ENCODE peak calls at places on chromosomes 6 and 20, in six cellular contexts. O is AG04450, G is HepG2, A is GM10248, E is choroid plexus epithelial cell, U is sigmoid colon. I is an unnamed sample.

GRCh38 chr6:138814179-138814834 is 18.4 kb downstream of the ECT2L start:
- DNase-seq in O (no peak), G (peak; percentile 93), A (no peak), E (no peak), U (no peak), I (no peak)

GRCh38 chr6:31597006-31597405 is 4.2 kb upstream of the NCR3 start:
- DNase-seq in O (no peak), G (peak; percentile 61), A (no peak), E (peak; percentile 58), U (no peak), I (no peak)

GRCh38 chr6:107732461-107732860 is 91.7 kb downstream of the SCML4 start:
- DNase-seq in O (no peak), G (no peak), A (no peak), E (no peak), U (no peak), I (no peak)

GRCh38 chr6:112879920-112880413 is 532.8 kb downstream of the RFPL4B start:
- DNase-seq in O (no peak), G (peak; percentile 85), A (no peak), E (no peak), U (peak; percentile 63), I (no peak)

GRCh38 chr6:81996414-81996813 is 243.9 kb upstream of the TENT5A start:
- DNase-seq in O (peak; percentile 57), G (no peak), A (no peak), E (peak; percentile 86), U (no peak), I (no peak)

GRCh38 chr20:47335251-47336012 is 21.1 kb downstream of the ZMYND8 start:
- DNase-seq in O (no peak), G (no peak), A (no peak), E (no peak), U (no peak), I (no peak)

GRCh38 chr6:14159090-14159489 is 41.5 kb downstream of the CD83 start:
- DNase-seq in O (no peak), G (no peak), A (no peak), E (no peak), U (no peak), I (no peak)

GRCh38 chr20:21808863-21809664 is 103.6 kb downstream of the PAX1 start:
- DNase-seq in O (no peak), G (peak; percentile 31), A (peak; percentile 72), E (no peak), U (no peak), I (peak; percentile 71)

GRCh38 chr6:40164345-40164755 is 230.1 kb upstream of the MOCS1 start:
- DNase-seq in O (no peak), G (no peak), A (no peak), E (no peak), U (no peak), I (no peak)

GRCh38 chr6:43054206-43054943 is 724 bp upstream of the CUL7 start:
- DNase-seq in O (no peak), G (no peak), A (no peak), E (no peak), U (no peak), I (no peak)

GRCh38 chr6:43055966-43056365 is 2.3 kb upstream of the CUL7 start:
- DNase-seq in O (no peak), G (no peak), A (no peak), E (no peak), U (no peak), I (no peak)

GRCh38 chr6:43052842-43053544 is 658 bp downstream of the CUL7 start:
- DNase-seq in O (no peak), G (no peak), A (peak; percentile 48), E (peak; percentile 52), U (no peak), I (peak; percentile 64)

GRCh38 chr6:43052225-43052841 is 1.3 kb downstream of the CUL7 start:
- DNase-seq in O (no peak), G (no peak), A (no peak), E (no peak), U (no peak), I (no peak)

DNA sequence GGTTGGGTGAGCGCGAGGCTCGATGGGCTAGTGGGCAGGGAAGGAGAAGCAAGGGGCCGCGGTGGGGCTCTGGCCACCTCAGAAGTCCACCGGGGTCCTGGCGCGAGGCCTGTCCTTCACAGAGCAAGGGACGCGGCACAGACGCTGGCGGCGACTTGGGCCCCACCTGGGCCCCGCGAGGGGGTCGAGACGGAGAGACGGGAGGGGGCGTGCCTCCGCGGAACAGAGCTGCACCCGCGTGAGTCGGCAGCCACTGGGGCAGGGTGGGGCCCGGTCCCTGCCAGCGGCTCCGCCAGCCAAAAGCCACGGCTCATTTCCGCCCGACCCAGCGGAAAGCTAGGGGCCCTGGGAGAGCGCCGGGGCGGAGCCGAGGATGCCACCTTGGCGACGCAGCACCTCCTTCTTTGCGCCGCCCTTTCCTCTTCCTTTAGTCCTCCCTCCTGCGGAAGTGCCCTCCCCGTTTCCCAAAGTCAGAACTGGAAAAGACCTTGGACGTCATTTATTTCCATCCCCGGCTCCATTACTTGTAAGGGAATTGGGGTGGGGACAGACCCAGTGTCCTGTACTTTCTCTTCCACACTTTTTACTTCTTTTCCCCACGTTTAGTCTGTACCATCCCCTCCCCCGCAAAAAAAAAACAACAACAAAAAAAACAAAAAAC is at the start of gene CUL7:
- DNase-seq in O (peak; percentile 85), G (peak; percentile 91), A (peak; percentile 96), E (peak; percentile 94), U (peak; percentile 95), I (peak; percentile 98)
- TF ChIP-seq CTCF in O (no peak), G (no peak), A (no peak), E (no peak), U (no peak), I (no peak)

GRCh38 chr6:15985354-15985995 is 143.4 kb upstream of the MYLIP start:
- DNase-seq in O (no peak), G (no peak), A (no peak), E (no peak), U (no peak), I (no peak)
- TF ChIP-seq CTCF in O (no peak), G (no peak), A (no peak), E (no peak), U (no peak), I (no peak)

GRCh38 chr20:24116611-24117010 is 128.0 kb upstream of the GGTLC1 start:
- DNase-seq in O (no peak), G (no peak), A (no peak), E (no peak), U (no peak), I (no peak)

GRCh38 chr20:24117386-24117785 is 128.8 kb upstream of the GGTLC1 start:
- DNase-seq in O (no peak), G (no peak), A (no peak), E (peak; percentile 57), U (no peak), I (no peak)

GRCh38 chr20:24118096-24118780 is 129.7 kb upstream of the GGTLC1 start:
- DNase-seq in O (no peak), G (no peak), A (no peak), E (peak; percentile 37), U (peak; percentile 56), I (no peak)

DNA sequence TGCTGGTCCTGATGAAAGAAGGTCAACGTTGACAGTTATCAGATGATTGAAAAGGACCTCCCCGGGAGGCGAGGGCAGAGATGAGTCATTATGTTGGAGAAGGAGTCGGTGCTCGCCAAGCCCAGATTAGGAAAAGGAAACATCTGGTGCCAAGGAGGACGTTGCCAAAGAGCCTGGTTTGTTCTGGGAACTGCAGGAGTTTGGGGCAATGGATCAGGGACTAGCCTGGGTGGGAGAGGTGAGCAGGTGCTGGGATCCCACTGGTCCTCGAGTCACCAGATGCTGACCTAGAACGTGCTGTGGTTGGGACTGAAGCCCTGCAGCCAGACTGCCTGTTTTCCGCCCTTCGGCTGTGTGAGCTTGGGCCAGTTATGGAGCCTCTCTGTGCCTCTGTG is 130.2 kb upstream of the GGTLC1 start:
- DNase-seq in O (no peak), G (no peak), A (no peak), E (no peak), U (peak; percentile 66), I (no peak)
- TF ChIP-seq CTCF in O (no peak), G (no peak), A (no peak), E (no peak), U (no peak), I (no peak)

DNA sequence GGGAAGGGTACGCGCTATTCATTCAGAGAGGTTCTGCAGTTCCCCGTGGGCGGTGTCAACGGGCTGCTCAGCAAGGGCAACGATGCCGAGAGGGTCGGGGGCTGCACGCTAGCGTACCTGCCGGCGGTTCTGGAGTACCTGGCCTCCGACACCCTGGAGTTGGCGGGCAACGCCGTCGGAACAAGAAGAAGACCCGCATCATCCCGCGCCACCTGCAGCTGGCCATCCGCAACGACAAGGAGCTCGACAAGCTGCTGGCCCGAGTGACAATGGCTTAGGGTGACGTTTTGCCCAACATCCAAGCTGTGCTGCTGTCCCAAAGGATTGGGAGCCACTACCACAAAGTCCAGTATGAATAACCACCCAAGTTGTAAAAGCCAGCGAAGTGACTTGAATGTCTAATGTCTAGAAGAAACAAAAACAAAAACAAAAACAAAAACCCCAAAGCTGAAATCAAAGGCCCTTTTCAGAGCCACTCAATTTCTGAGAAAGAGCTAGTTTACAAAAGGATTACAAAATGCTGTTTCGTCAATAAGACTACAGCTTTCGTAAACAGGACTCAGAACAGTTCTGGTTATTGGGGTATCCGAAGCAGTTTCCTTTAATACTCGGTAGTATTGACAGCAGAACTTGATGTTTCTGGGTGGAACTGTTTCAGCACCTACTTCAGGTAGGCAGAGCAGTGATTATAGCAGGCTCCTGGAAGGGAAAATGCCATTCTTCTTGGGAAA is 21.9 kb upstream of the SLC17A4 start:
- DNase-seq in O (no peak), G (no peak), A (no peak), E (no peak), U (no peak), I (no peak)
- TF ChIP-seq CTCF in O (no peak), G (no peak), A (no peak), E (no peak), U (no peak), I (no peak)

GRCh38 chr6:79234150-79235022 is at the start of gene HMGN3:
- DNase-seq in O (peak; percentile 83), G (peak; percentile 85), A (peak; percentile 92), E (peak; percentile 96), U (peak; percentile 98), I (peak; percentile 92)
- TF ChIP-seq CTCF in O (peak; percentile 20), G (peak; percentile 38), A (peak; percentile 14), E (no peak), U (no peak), I (peak; percentile 5)

DNA sequence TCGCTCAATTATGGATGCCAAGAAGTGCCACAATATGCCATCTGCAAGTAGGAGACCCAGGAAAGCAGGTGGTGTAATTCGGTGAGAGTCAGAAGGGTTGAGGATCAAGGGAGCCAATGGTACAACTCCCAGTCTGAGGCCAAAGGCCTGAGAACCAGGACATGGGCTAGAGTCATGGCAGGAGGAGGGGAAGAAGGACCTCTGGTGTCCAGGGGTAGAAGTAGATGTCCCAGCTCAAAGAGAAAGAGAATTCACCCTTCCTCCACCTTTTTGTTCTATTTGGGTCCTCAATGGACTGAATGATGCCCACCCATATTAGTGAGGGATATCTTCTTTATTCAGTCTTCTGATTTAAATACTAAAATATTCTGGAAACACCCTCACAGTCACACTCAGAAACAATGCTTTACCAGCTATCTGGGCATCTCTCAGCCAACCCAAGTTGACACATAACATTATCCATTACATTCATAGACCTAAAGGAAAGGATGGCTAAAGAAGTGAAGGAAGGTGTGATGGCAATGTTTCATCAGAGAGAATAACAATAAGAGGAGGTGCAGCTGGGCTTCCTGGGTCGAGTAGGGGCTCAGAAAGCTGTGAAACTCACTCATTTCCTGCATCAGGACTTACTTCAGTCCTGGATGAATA is 21.2 kb upstream of the HLA-DQA1 start:
- DNase-seq in O (no peak), G (no peak), A (no peak), E (no peak), U (no peak), I (no peak)
- TF ChIP-seq CTCF in O (no peak), G (no peak), A (no peak), E (no peak), U (no peak), I (no peak)

I was measured in GM13976.